ENCODE peak calls at places on chromosomes 12 and 14, in ten cellular contexts. One of them, this sample, is unnamed.

GRCh38 chr12:85489194-85489593 is 209.2 kb downstream of the ALX1 start:
- DNase-seq in brain microvascular endothelial cell: no peak
- DNase-seq in lower leg skin: no peak
- DNase-seq in HFF-Myc: no peak
- DNase-seq in A549: no peak
- DNase-seq in GM23338: no peak
- DNase-seq in astrocyte: no peak
- DNase-seq in mammary epithelial cell: no peak
- DNase-seq in IMR-90: no peak
- DNase-seq in fibroblast of pulmonary artery: no peak
- DNase-seq in this sample: no peak

GRCh38 chr12:11730299-11731041 is 81.0 kb downstream of the ETV6 start:
- DNase-seq in brain microvascular endothelial cell: no peak
- DNase-seq in lower leg skin: no peak
- DNase-seq in HFF-Myc: no peak
- DNase-seq in A549: no peak
- DNase-seq in GM23338: peak; percentile 41
- DNase-seq in astrocyte: no peak
- DNase-seq in mammary epithelial cell: peak; percentile 73
- DNase-seq in IMR-90: no peak
- DNase-seq in fibroblast of pulmonary artery: no peak
- DNase-seq in this sample: no peak

GRCh38 chr14:78959674-78960264 is 789.6 kb downstream of the NRXN3 start:
- DNase-seq in brain microvascular endothelial cell: peak; percentile 83
- DNase-seq in lower leg skin: peak; percentile 87
- DNase-seq in HFF-Myc: peak; percentile 71
- DNase-seq in A549: peak; percentile 58
- DNase-seq in GM23338: peak; percentile 73
- DNase-seq in astrocyte: peak; percentile 50
- DNase-seq in mammary epithelial cell: peak; percentile 56
- DNase-seq in IMR-90: peak; percentile 82
- DNase-seq in fibroblast of pulmonary artery: peak; percentile 85
- DNase-seq in this sample: no peak

GRCh38 chr14:100604126-100604501 is 16.9 kb upstream of the BEGAIN start:
- DNase-seq in brain microvascular endothelial cell: no peak
- DNase-seq in lower leg skin: peak; percentile 78
- DNase-seq in HFF-Myc: no peak
- DNase-seq in A549: no peak
- DNase-seq in GM23338: no peak
- DNase-seq in astrocyte: no peak
- DNase-seq in mammary epithelial cell: no peak
- DNase-seq in IMR-90: no peak
- DNase-seq in fibroblast of pulmonary artery: no peak
- DNase-seq in this sample: no peak

GRCh38 chr12:89827592-89827991 is 119.0 kb upstream of the ATP2B1 start:
- DNase-seq in brain microvascular endothelial cell: no peak
- DNase-seq in lower leg skin: no peak
- DNase-seq in HFF-Myc: no peak
- DNase-seq in A549: no peak
- DNase-seq in GM23338: no peak
- DNase-seq in astrocyte: no peak
- DNase-seq in mammary epithelial cell: no peak
- DNase-seq in IMR-90: no peak
- DNase-seq in fibroblast of pulmonary artery: no peak
- DNase-seq in this sample: no peak

GRCh38 chr14:83779266-83779665 is 1750.7 kb upstream of the FLRT2 start:
- DNase-seq in brain microvascular endothelial cell: peak; percentile 74
- DNase-seq in lower leg skin: no peak
- DNase-seq in HFF-Myc: peak; percentile 69
- DNase-seq in A549: no peak
- DNase-seq in GM23338: no peak
- DNase-seq in astrocyte: peak; percentile 16
- DNase-seq in mammary epithelial cell: no peak
- DNase-seq in IMR-90: peak; percentile 78
- DNase-seq in fibroblast of pulmonary artery: peak; percentile 27
- DNase-seq in this sample: peak; percentile 86

GRCh38 chr12:130258863-130259262 is 78.8 kb upstream of the PIWIL1 start:
- DNase-seq in brain microvascular endothelial cell: no peak
- DNase-seq in lower leg skin: peak; percentile 56
- DNase-seq in HFF-Myc: no peak
- DNase-seq in A549: no peak
- DNase-seq in GM23338: no peak
- DNase-seq in astrocyte: no peak
- DNase-seq in mammary epithelial cell: no peak
- DNase-seq in IMR-90: no peak
- DNase-seq in fibroblast of pulmonary artery: no peak
- DNase-seq in this sample: no peak

GRCh38 chr14:77203611-77204456 is 22.2 kb downstream of the TMEM63C start:
- DNase-seq in brain microvascular endothelial cell: no peak
- DNase-seq in lower leg skin: no peak
- DNase-seq in HFF-Myc: no peak
- DNase-seq in A549: no peak
- DNase-seq in GM23338: no peak
- DNase-seq in astrocyte: no peak
- DNase-seq in mammary epithelial cell: no peak
- DNase-seq in IMR-90: no peak
- DNase-seq in fibroblast of pulmonary artery: no peak
- DNase-seq in this sample: no peak

GRCh38 chr12:69241444-69242092 is 2.2 kb downstream of the CPSF6 start:
- DNase-seq in brain microvascular endothelial cell: no peak
- DNase-seq in lower leg skin: no peak
- DNase-seq in HFF-Myc: no peak
- DNase-seq in A549: no peak
- DNase-seq in GM23338: no peak
- DNase-seq in astrocyte: no peak
- DNase-seq in mammary epithelial cell: peak; percentile 8
- DNase-seq in IMR-90: peak; percentile 10
- DNase-seq in fibroblast of pulmonary artery: no peak
- DNase-seq in this sample: no peak

GRCh38 chr14:70809238-70810214 is at the start of gene MAP3K9:
- DNase-seq in brain microvascular endothelial cell: peak; percentile 75
- DNase-seq in lower leg skin: peak; percentile 95
- DNase-seq in HFF-Myc: no peak
- DNase-seq in A549: peak; percentile 97
- DNase-seq in GM23338: peak; percentile 98
- DNase-seq in astrocyte: peak; percentile 85
- DNase-seq in mammary epithelial cell: peak; percentile 99
- DNase-seq in IMR-90: peak; percentile 26
- DNase-seq in fibroblast of pulmonary artery: peak; percentile 33
- DNase-seq in this sample: peak; percentile 95

GRCh38 chr12:16198884-16199283 is 78.6 kb downstream of the SLC15A5 start:
- DNase-seq in brain microvascular endothelial cell: no peak
- DNase-seq in lower leg skin: no peak
- DNase-seq in HFF-Myc: no peak
- DNase-seq in A549: no peak
- DNase-seq in GM23338: peak; percentile 54
- DNase-seq in astrocyte: no peak
- DNase-seq in mammary epithelial cell: no peak
- DNase-seq in IMR-90: no peak
- DNase-seq in fibroblast of pulmonary artery: no peak
- DNase-seq in this sample: no peak

GRCh38 chr12:111398530-111398929 is 7.2 kb upstream of the SH2B3 start:
- DNase-seq in brain microvascular endothelial cell: no peak
- DNase-seq in lower leg skin: no peak
- DNase-seq in HFF-Myc: no peak
- DNase-seq in A549: no peak
- DNase-seq in GM23338: no peak
- DNase-seq in astrocyte: no peak
- DNase-seq in mammary epithelial cell: no peak
- DNase-seq in IMR-90: no peak
- DNase-seq in fibroblast of pulmonary artery: no peak
- DNase-seq in this sample: no peak

GRCh38 chr12:63419119-63419518 is 249.2 kb downstream of the DPY19L2 start:
- DNase-seq in brain microvascular endothelial cell: no peak
- DNase-seq in lower leg skin: no peak
- DNase-seq in HFF-Myc: no peak
- DNase-seq in A549: no peak
- DNase-seq in GM23338: peak; percentile 13
- DNase-seq in astrocyte: peak; percentile 4
- DNase-seq in mammary epithelial cell: peak; percentile 85
- DNase-seq in IMR-90: no peak
- DNase-seq in fibroblast of pulmonary artery: no peak
- DNase-seq in this sample: no peak

GRCh38 chr14:100446572-100446971 is 123.4 kb downstream of the SLC25A47 start:
- DNase-seq in brain microvascular endothelial cell: no peak
- DNase-seq in lower leg skin: no peak
- DNase-seq in HFF-Myc: no peak
- DNase-seq in A549: no peak
- DNase-seq in GM23338: peak; percentile 88
- DNase-seq in astrocyte: peak; percentile 35
- DNase-seq in mammary epithelial cell: no peak
- DNase-seq in IMR-90: no peak
- DNase-seq in fibroblast of pulmonary artery: no peak
- DNase-seq in this sample: peak; percentile 92

GRCh38 chr12:116246490-116247179 is 30.9 kb downstream of the MED13L start:
- DNase-seq in brain microvascular endothelial cell: no peak
- DNase-seq in lower leg skin: no peak
- DNase-seq in HFF-Myc: no peak
- DNase-seq in A549: no peak
- DNase-seq in GM23338: peak; percentile 47
- DNase-seq in astrocyte: no peak
- DNase-seq in mammary epithelial cell: no peak
- DNase-seq in IMR-90: no peak
- DNase-seq in fibroblast of pulmonary artery: no peak
- DNase-seq in this sample: no peak

GRCh38 chr12:115210533-115211252 is 526.7 kb upstream of the TBX3 start:
- DNase-seq in brain microvascular endothelial cell: no peak
- DNase-seq in lower leg skin: no peak
- DNase-seq in HFF-Myc: no peak
- DNase-seq in A549: no peak
- DNase-seq in GM23338: no peak
- DNase-seq in astrocyte: no peak
- DNase-seq in mammary epithelial cell: no peak
- DNase-seq in IMR-90: no peak
- DNase-seq in fibroblast of pulmonary artery: no peak
- DNase-seq in this sample: no peak

GRCh38 chr14:78202976-78203375 is 32.8 kb downstream of the NRXN3 start:
- DNase-seq in brain microvascular endothelial cell: no peak
- DNase-seq in lower leg skin: peak; percentile 34
- DNase-seq in HFF-Myc: no peak
- DNase-seq in A549: no peak
- DNase-seq in GM23338: no peak
- DNase-seq in astrocyte: no peak
- DNase-seq in mammary epithelial cell: peak; percentile 16
- DNase-seq in IMR-90: no peak
- DNase-seq in fibroblast of pulmonary artery: no peak
- DNase-seq in this sample: no peak

GRCh38 chr12:54977155-54977554 is 7.4 kb downstream of the TESPA1 start:
- DNase-seq in brain microvascular endothelial cell: peak; percentile 76
- DNase-seq in lower leg skin: no peak
- DNase-seq in HFF-Myc: no peak
- DNase-seq in A549: no peak
- DNase-seq in GM23338: no peak
- DNase-seq in astrocyte: peak; percentile 82
- DNase-seq in mammary epithelial cell: peak; percentile 82
- DNase-seq in IMR-90: peak; percentile 56
- DNase-seq in fibroblast of pulmonary artery: peak; percentile 42
- DNase-seq in this sample: peak; percentile 25

GRCh38 chr12:53224268-53224896 is 7.6 kb downstream of the RARG start:
- DNase-seq in brain microvascular endothelial cell: no peak
- DNase-seq in lower leg skin: no peak
- DNase-seq in HFF-Myc: no peak
- DNase-seq in A549: peak; percentile 44
- DNase-seq in GM23338: peak; percentile 92
- DNase-seq in astrocyte: no peak
- DNase-seq in mammary epithelial cell: peak; percentile 67
- DNase-seq in IMR-90: no peak
- DNase-seq in fibroblast of pulmonary artery: no peak
- DNase-seq in this sample: no peak
- TF ChIP-seq CTCF in brain microvascular endothelial cell: peak; percentile 53
- TF ChIP-seq CTCF in lower leg skin: no peak
- TF ChIP-seq CTCF in HFF-Myc: peak; percentile 37
- TF ChIP-seq CTCF in A549: peak; percentile 8
- TF ChIP-seq CTCF in GM23338: peak; percentile 41
- TF ChIP-seq CTCF in astrocyte: peak; percentile 20
- TF ChIP-seq CTCF in mammary epithelial cell: peak; percentile 13
- TF ChIP-seq CTCF in IMR-90: peak; percentile 27
- TF ChIP-seq CTCF in fibroblast of pulmonary artery: peak; percentile 11
- TF ChIP-seq CTCF in this sample: peak; percentile 50

DNA sequence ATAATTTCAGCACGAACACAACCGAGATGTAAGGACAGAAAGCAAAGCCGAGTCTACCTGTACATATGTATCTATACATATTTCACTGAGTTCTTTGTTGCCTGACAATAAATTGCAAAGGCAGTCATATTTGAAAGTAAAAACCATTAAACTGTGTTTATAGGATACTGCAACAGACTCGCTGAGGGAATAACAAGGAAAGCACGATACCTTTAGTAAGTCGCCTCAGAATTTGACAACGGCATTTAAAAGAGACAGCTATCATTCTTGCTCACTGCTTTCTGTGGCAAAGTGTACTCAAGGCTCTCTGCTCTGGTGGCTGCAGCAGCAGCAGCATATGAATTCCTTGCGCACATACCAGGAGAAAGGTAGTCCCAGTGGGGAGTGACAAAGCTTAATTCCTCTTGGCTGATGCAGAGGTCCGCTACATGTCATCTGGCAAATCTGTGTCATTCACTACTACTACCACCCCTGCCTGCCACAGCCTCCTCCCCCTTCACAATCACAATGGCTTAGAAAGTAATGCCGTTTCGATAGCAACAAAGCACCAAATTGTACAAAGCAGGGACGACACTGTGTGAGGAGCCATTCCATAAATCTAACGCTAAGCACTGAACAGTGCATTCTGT is at the start of gene GRIP1:
- DNase-seq in brain microvascular endothelial cell: no peak
- DNase-seq in lower leg skin: no peak
- DNase-seq in HFF-Myc: no peak
- DNase-seq in A549: no peak
- DNase-seq in GM23338: peak; percentile 27
- DNase-seq in astrocyte: peak; percentile 36
- DNase-seq in mammary epithelial cell: no peak
- DNase-seq in IMR-90: no peak
- DNase-seq in fibroblast of pulmonary artery: no peak
- DNase-seq in this sample: peak; percentile 10
- H3K4me3 ChIP-seq in brain microvascular endothelial cell: no peak within 1 kb of the TSS
- H3K4me3 ChIP-seq in lower leg skin: no peak within 1 kb of the TSS
- H3K4me3 ChIP-seq in HFF-Myc: no peak within 1 kb of the TSS
- H3K4me3 ChIP-seq in A549: no peak within 1 kb of the TSS
- H3K4me3 ChIP-seq in GM23338: no peak within 1 kb of the TSS
- H3K4me3 ChIP-seq in astrocyte: peak within 1 kb of the TSS; percentile 48
- H3K4me3 ChIP-seq in mammary epithelial cell: no peak within 1 kb of the TSS
- H3K4me3 ChIP-seq in IMR-90: no peak within 1 kb of the TSS
- H3K4me3 ChIP-seq in fibroblast of pulmonary artery: no peak within 1 kb of the TSS
- H3K4me3 ChIP-seq in this sample: peak within 1 kb of the TSS; percentile 22

GRCh38 chr14:88985654-88986053 is 161.2 kb downstream of the TTC8 start:
- DNase-seq in brain microvascular endothelial cell: no peak
- DNase-seq in lower leg skin: no peak
- DNase-seq in HFF-Myc: peak; percentile 46
- DNase-seq in A549: no peak
- DNase-seq in GM23338: no peak
- DNase-seq in astrocyte: no peak
- DNase-seq in mammary epithelial cell: no peak
- DNase-seq in IMR-90: no peak
- DNase-seq in fibroblast of pulmonary artery: no peak
- DNase-seq in this sample: no peak
- TF ChIP-seq CTCF in brain microvascular endothelial cell: no peak
- TF ChIP-seq CTCF in lower leg skin: no peak
- TF ChIP-seq CTCF in HFF-Myc: no peak
- TF ChIP-seq CTCF in A549: no peak
- TF ChIP-seq CTCF in GM23338: no peak
- TF ChIP-seq CTCF in astrocyte: no peak
- TF ChIP-seq CTCF in mammary epithelial cell: no peak
- TF ChIP-seq CTCF in IMR-90: no peak
- TF ChIP-seq CTCF in fibroblast of pulmonary artery: no peak
- TF ChIP-seq CTCF in this sample: no peak

GRCh38 chr14:61694039-61694438 is 1.3 kb upstream of the HIF1A start:
- DNase-seq in brain microvascular endothelial cell: no peak
- DNase-seq in lower leg skin: no peak
- DNase-seq in HFF-Myc: no peak
- DNase-seq in A549: no peak
- DNase-seq in GM23338: no peak
- DNase-seq in astrocyte: no peak
- DNase-seq in mammary epithelial cell: no peak
- DNase-seq in IMR-90: no peak
- DNase-seq in fibroblast of pulmonary artery: no peak
- DNase-seq in this sample: no peak
- H3K4me3 ChIP-seq in brain microvascular endothelial cell: no peak overlapping the region
- H3K4me3 ChIP-seq in lower leg skin: no peak overlapping the region
- H3K4me3 ChIP-seq in HFF-Myc: no peak overlapping the region
- H3K4me3 ChIP-seq in A549: no peak overlapping the region
- H3K4me3 ChIP-seq in GM23338: peak overlapping the region; percentile 50
- H3K4me3 ChIP-seq in astrocyte: no peak overlapping the region
- H3K4me3 ChIP-seq in mammary epithelial cell: no peak overlapping the region
- H3K4me3 ChIP-seq in IMR-90: no peak overlapping the region
- H3K4me3 ChIP-seq in fibroblast of pulmonary artery: no peak overlapping the region
- H3K4me3 ChIP-seq in this sample: no peak overlapping the region

This sample was measured in retinal pigment epithelial cell.